ENCODE peak calls at places on chromosomes 13 and 19, in ten cellular contexts. One of them, this sample, is unnamed.

GRCh38 chr19:49339364-49340068 is 4.3 kb downstream of the CD37 start:
- DNase-seq in A549: no peak
- DNase-seq in Peyer's patch: peak; percentile 46
- DNase-seq in psoas muscle: peak; percentile 83
- DNase-seq in heart right ventricle: peak; percentile 91
- DNase-seq in HCT116: no peak
- DNase-seq in tibial nerve: peak; percentile 73
- DNase-seq in colonic mucosa: peak; percentile 86
- DNase-seq in IMR-90: peak; percentile 50
- DNase-seq in fibroblast of lung: peak; percentile 91
- DNase-seq in this sample: peak; percentile 90

GRCh38 chr13:21225841-21226581 is 49.6 kb downstream of the MRPL57 start:
- DNase-seq in A549: no peak
- DNase-seq in Peyer's patch: no peak
- DNase-seq in psoas muscle: no peak
- DNase-seq in heart right ventricle: no peak
- DNase-seq in HCT116: no peak
- DNase-seq in tibial nerve: no peak
- DNase-seq in colonic mucosa: no peak
- DNase-seq in IMR-90: no peak
- DNase-seq in fibroblast of lung: no peak
- DNase-seq in this sample: no peak

GRCh38 chr13:30135351-30135750 is 172.0 kb downstream of the KATNAL1 start:
- DNase-seq in A549: no peak
- DNase-seq in Peyer's patch: no peak
- DNase-seq in psoas muscle: no peak
- DNase-seq in heart right ventricle: no peak
- DNase-seq in HCT116: no peak
- DNase-seq in tibial nerve: no peak
- DNase-seq in colonic mucosa: no peak
- DNase-seq in IMR-90: no peak
- DNase-seq in fibroblast of lung: no peak
- DNase-seq in this sample: no peak

GRCh38 chr13:46295531-46296464 is 84.1 kb downstream of the LRRC63 start:
- DNase-seq in A549: no peak
- DNase-seq in Peyer's patch: peak; percentile 62
- DNase-seq in psoas muscle: peak; percentile 20
- DNase-seq in heart right ventricle: no peak
- DNase-seq in HCT116: no peak
- DNase-seq in tibial nerve: no peak
- DNase-seq in colonic mucosa: no peak
- DNase-seq in IMR-90: peak; percentile 83
- DNase-seq in fibroblast of lung: peak; percentile 96
- DNase-seq in this sample: peak; percentile 93

GRCh38 chr13:30832845-30833332 is 73.2 kb upstream of the MEDAG start:
- DNase-seq in A549: peak; percentile 42
- DNase-seq in Peyer's patch: no peak
- DNase-seq in psoas muscle: peak; percentile 51
- DNase-seq in heart right ventricle: no peak
- DNase-seq in HCT116: peak; percentile 95
- DNase-seq in tibial nerve: no peak
- DNase-seq in colonic mucosa: peak; percentile 94
- DNase-seq in IMR-90: no peak
- DNase-seq in fibroblast of lung: peak; percentile 80
- DNase-seq in this sample: no peak

GRCh38 chr13:105678072-105678471 is 857.4 kb downstream of the EFNB2 start:
- DNase-seq in A549: no peak
- DNase-seq in Peyer's patch: no peak
- DNase-seq in psoas muscle: no peak
- DNase-seq in heart right ventricle: no peak
- DNase-seq in HCT116: no peak
- DNase-seq in tibial nerve: no peak
- DNase-seq in colonic mucosa: no peak
- DNase-seq in IMR-90: no peak
- DNase-seq in fibroblast of lung: no peak
- DNase-seq in this sample: no peak

GRCh38 chr19:39430675-39431593 is 4.8 kb downstream of the RPS16 start:
- DNase-seq in A549: peak; percentile 100
- DNase-seq in Peyer's patch: peak; percentile 48
- DNase-seq in psoas muscle: no peak
- DNase-seq in heart right ventricle: peak; percentile 48
- DNase-seq in HCT116: peak; percentile 97
- DNase-seq in tibial nerve: no peak
- DNase-seq in colonic mucosa: peak; percentile 20
- DNase-seq in IMR-90: peak; percentile 100
- DNase-seq in fibroblast of lung: peak; percentile 99
- DNase-seq in this sample: peak; percentile 75

GRCh38 chr13:24511019-24511823 is 1.4 kb downstream of the PARP4 start:
- DNase-seq in A549: peak; percentile 68
- DNase-seq in Peyer's patch: peak; percentile 70
- DNase-seq in psoas muscle: no peak
- DNase-seq in heart right ventricle: no peak
- DNase-seq in HCT116: peak; percentile 65
- DNase-seq in tibial nerve: no peak
- DNase-seq in colonic mucosa: peak; percentile 66
- DNase-seq in IMR-90: peak; percentile 91
- DNase-seq in fibroblast of lung: peak; percentile 97
- DNase-seq in this sample: peak; percentile 87

GRCh38 chr19:52786078-52786463 is 520 bp downstream of the ZNF600 start:
- DNase-seq in A549: no peak
- DNase-seq in Peyer's patch: no peak
- DNase-seq in psoas muscle: peak; percentile 15
- DNase-seq in heart right ventricle: no peak
- DNase-seq in HCT116: no peak
- DNase-seq in tibial nerve: no peak
- DNase-seq in colonic mucosa: no peak
- DNase-seq in IMR-90: no peak
- DNase-seq in fibroblast of lung: no peak
- DNase-seq in this sample: no peak

GRCh38 chr19:37817180-37817911 is 38.0 kb upstream of the ZNF573 start:
- DNase-seq in A549: no peak
- DNase-seq in Peyer's patch: peak; percentile 29
- DNase-seq in psoas muscle: peak; percentile 82
- DNase-seq in heart right ventricle: peak; percentile 89
- DNase-seq in HCT116: no peak
- DNase-seq in tibial nerve: peak; percentile 40
- DNase-seq in colonic mucosa: peak; percentile 79
- DNase-seq in IMR-90: peak; percentile 3
- DNase-seq in fibroblast of lung: peak; percentile 55
- DNase-seq in this sample: no peak

GRCh38 chr13:114058051-114058867 is 74.2 kb downstream of the RASA3 start:
- DNase-seq in A549: no peak
- DNase-seq in Peyer's patch: no peak
- DNase-seq in psoas muscle: no peak
- DNase-seq in heart right ventricle: no peak
- DNase-seq in HCT116: no peak
- DNase-seq in tibial nerve: no peak
- DNase-seq in colonic mucosa: no peak
- DNase-seq in IMR-90: no peak
- DNase-seq in fibroblast of lung: no peak
- DNase-seq in this sample: no peak
- H3K4me1 ChIP-seq in A549: peaks cover 8% of the 10 kb centered on the region
- H3K4me1 ChIP-seq in Peyer's patch: peaks cover 24% of the 10 kb centered on the region
- H3K4me1 ChIP-seq in psoas muscle: peaks cover 10% of the 10 kb centered on the region
- H3K4me1 ChIP-seq in heart right ventricle: peaks cover 19% of the 10 kb centered on the region
- H3K4me1 ChIP-seq in HCT116: peaks cover 4% of the 10 kb centered on the region
- H3K4me1 ChIP-seq in tibial nerve: peaks cover 54% of the 10 kb centered on the region
- H3K4me1 ChIP-seq in colonic mucosa: peaks cover 3% of the 10 kb centered on the region
- H3K4me1 ChIP-seq in IMR-90: peaks cover 12% of the 10 kb centered on the region
- H3K4me1 ChIP-seq in fibroblast of lung: peaks cover 16% of the 10 kb centered on the region
- H3K4me1 ChIP-seq in this sample: no peaks in the 10 kb centered on the region

GRCh38 chr13:69580255-69580654 is 527.4 kb upstream of the ATXN8OS start:
- DNase-seq in A549: no peak
- DNase-seq in Peyer's patch: no peak
- DNase-seq in psoas muscle: no peak
- DNase-seq in heart right ventricle: no peak
- DNase-seq in HCT116: no peak
- DNase-seq in tibial nerve: no peak
- DNase-seq in colonic mucosa: no peak
- DNase-seq in IMR-90: no peak
- DNase-seq in fibroblast of lung: no peak
- DNase-seq in this sample: peak; percentile 80

DNA sequence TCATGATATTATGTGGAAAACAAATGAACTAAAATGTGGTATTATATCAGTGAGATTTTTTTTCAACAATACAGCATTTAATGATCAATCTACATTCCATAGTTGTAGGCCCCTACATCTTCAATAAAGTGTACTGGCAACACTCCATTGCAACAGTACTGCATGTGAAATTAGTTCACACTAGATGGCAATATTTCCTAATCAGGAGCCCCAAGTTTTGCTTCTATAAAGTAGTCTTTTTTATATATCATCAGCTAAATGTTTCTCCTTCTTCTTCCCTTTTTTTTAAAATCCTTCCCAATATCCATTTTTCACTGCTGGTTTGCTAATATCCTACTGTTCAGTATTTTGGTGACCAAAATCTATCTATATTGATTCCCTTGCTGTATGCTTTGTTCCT is 528.3 kb upstream of the ATXN8OS start:
- DNase-seq in A549: no peak
- DNase-seq in Peyer's patch: no peak
- DNase-seq in psoas muscle: no peak
- DNase-seq in heart right ventricle: no peak
- DNase-seq in HCT116: no peak
- DNase-seq in tibial nerve: no peak
- DNase-seq in colonic mucosa: no peak
- DNase-seq in IMR-90: no peak
- DNase-seq in fibroblast of lung: no peak
- DNase-seq in this sample: no peak
- TF ChIP-seq CTCF in A549: no peak
- TF ChIP-seq CTCF in Peyer's patch: no peak
- TF ChIP-seq CTCF in psoas muscle: no peak
- TF ChIP-seq CTCF in heart right ventricle: no peak
- TF ChIP-seq CTCF in HCT116: no peak
- TF ChIP-seq CTCF in tibial nerve: no peak
- TF ChIP-seq CTCF in colonic mucosa: peak; percentile 30
- TF ChIP-seq CTCF in IMR-90: no peak
- TF ChIP-seq CTCF in fibroblast of lung: no peak
- TF ChIP-seq CTCF in this sample: peak; percentile 10

GRCh38 chr19:7426986-7427385 is 61.8 kb downstream of the PEX11G start:
- DNase-seq in A549: no peak
- DNase-seq in Peyer's patch: no peak
- DNase-seq in psoas muscle: no peak
- DNase-seq in heart right ventricle: no peak
- DNase-seq in HCT116: no peak
- DNase-seq in tibial nerve: no peak
- DNase-seq in colonic mucosa: no peak
- DNase-seq in IMR-90: no peak
- DNase-seq in fibroblast of lung: no peak
- DNase-seq in this sample: no peak

GRCh38 chr19:7427944-7428343 is 60.9 kb downstream of the PEX11G start:
- DNase-seq in A549: no peak
- DNase-seq in Peyer's patch: no peak
- DNase-seq in psoas muscle: no peak
- DNase-seq in heart right ventricle: no peak
- DNase-seq in HCT116: no peak
- DNase-seq in tibial nerve: no peak
- DNase-seq in colonic mucosa: no peak
- DNase-seq in IMR-90: peak; percentile 72
- DNase-seq in fibroblast of lung: peak; percentile 73
- DNase-seq in this sample: no peak

GRCh38 chr19:7434391-7434790 is 54.4 kb downstream of the PEX11G start:
- DNase-seq in A549: no peak
- DNase-seq in Peyer's patch: no peak
- DNase-seq in psoas muscle: no peak
- DNase-seq in heart right ventricle: no peak
- DNase-seq in HCT116: no peak
- DNase-seq in tibial nerve: no peak
- DNase-seq in colonic mucosa: no peak
- DNase-seq in IMR-90: no peak
- DNase-seq in fibroblast of lung: no peak
- DNase-seq in this sample: no peak

GRCh38 chr19:7428651-7429113 is 60.2 kb downstream of the PEX11G start:
- DNase-seq in A549: no peak
- DNase-seq in Peyer's patch: no peak
- DNase-seq in psoas muscle: no peak
- DNase-seq in heart right ventricle: no peak
- DNase-seq in HCT116: no peak
- DNase-seq in tibial nerve: no peak
- DNase-seq in colonic mucosa: peak; percentile 55
- DNase-seq in IMR-90: no peak
- DNase-seq in fibroblast of lung: no peak
- DNase-seq in this sample: no peak
- H3K4me1 ChIP-seq in A549: peaks cover 15% of the 10 kb centered on the region
- H3K4me1 ChIP-seq in Peyer's patch: no peaks in the 10 kb centered on the region
- H3K4me1 ChIP-seq in psoas muscle: peaks cover 3% of the 10 kb centered on the region
- H3K4me1 ChIP-seq in heart right ventricle: no peaks in the 10 kb centered on the region
- H3K4me1 ChIP-seq in HCT116: peaks cover 34% of the 10 kb centered on the region
- H3K4me1 ChIP-seq in tibial nerve: no peaks in the 10 kb centered on the region
- H3K4me1 ChIP-seq in colonic mucosa: peaks cover 10% of the 10 kb centered on the region
- H3K4me1 ChIP-seq in IMR-90: peaks cover 2% of the 10 kb centered on the region
- H3K4me1 ChIP-seq in fibroblast of lung: no peaks in the 10 kb centered on the region
- H3K4me1 ChIP-seq in this sample: peaks cover 23% of the 10 kb centered on the region

GRCh38 chr13:41411060-41411459 is 46.3 kb upstream of the RGCC start:
- DNase-seq in A549: no peak
- DNase-seq in Peyer's patch: no peak
- DNase-seq in psoas muscle: no peak
- DNase-seq in heart right ventricle: no peak
- DNase-seq in HCT116: no peak
- DNase-seq in tibial nerve: no peak
- DNase-seq in colonic mucosa: no peak
- DNase-seq in IMR-90: no peak
- DNase-seq in fibroblast of lung: no peak
- DNase-seq in this sample: no peak

GRCh38 chr13:41409611-41410010 is 47.7 kb upstream of the RGCC start:
- DNase-seq in A549: no peak
- DNase-seq in Peyer's patch: no peak
- DNase-seq in psoas muscle: no peak
- DNase-seq in heart right ventricle: no peak
- DNase-seq in HCT116: no peak
- DNase-seq in tibial nerve: no peak
- DNase-seq in colonic mucosa: no peak
- DNase-seq in IMR-90: no peak
- DNase-seq in fibroblast of lung: peak; percentile 5
- DNase-seq in this sample: peak; percentile 62

GRCh38 chr13:41413907-41414306 is 43.4 kb upstream of the RGCC start:
- DNase-seq in A549: no peak
- DNase-seq in Peyer's patch: no peak
- DNase-seq in psoas muscle: no peak
- DNase-seq in heart right ventricle: no peak
- DNase-seq in HCT116: no peak
- DNase-seq in tibial nerve: no peak
- DNase-seq in colonic mucosa: no peak
- DNase-seq in IMR-90: no peak
- DNase-seq in fibroblast of lung: no peak
- DNase-seq in this sample: no peak

GRCh38 chr13:41408061-41408460 is 49.3 kb upstream of the RGCC start:
- DNase-seq in A549: no peak
- DNase-seq in Peyer's patch: no peak
- DNase-seq in psoas muscle: no peak
- DNase-seq in heart right ventricle: no peak
- DNase-seq in HCT116: no peak
- DNase-seq in tibial nerve: no peak
- DNase-seq in colonic mucosa: no peak
- DNase-seq in IMR-90: no peak
- DNase-seq in fibroblast of lung: peak; percentile 12
- DNase-seq in this sample: no peak

GRCh38 chr13:41411536-41411935 is 45.8 kb upstream of the RGCC start:
- DNase-seq in A549: peak; percentile 29
- DNase-seq in Peyer's patch: no peak
- DNase-seq in psoas muscle: no peak
- DNase-seq in heart right ventricle: peak; percentile 26
- DNase-seq in HCT116: peak; percentile 23
- DNase-seq in tibial nerve: no peak
- DNase-seq in colonic mucosa: no peak
- DNase-seq in IMR-90: peak; percentile 71
- DNase-seq in fibroblast of lung: peak; percentile 54
- DNase-seq in this sample: no peak
- TF ChIP-seq CTCF in A549: peak; percentile 36
- TF ChIP-seq CTCF in Peyer's patch: no peak
- TF ChIP-seq CTCF in psoas muscle: peak; percentile 9
- TF ChIP-seq CTCF in heart right ventricle: peak; percentile 39
- TF ChIP-seq CTCF in HCT116: peak; percentile 32
- TF ChIP-seq CTCF in tibial nerve: peak; percentile 37
- TF ChIP-seq CTCF in colonic mucosa: no peak
- TF ChIP-seq CTCF in IMR-90: peak; percentile 67
- TF ChIP-seq CTCF in fibroblast of lung: peak; percentile 48
- TF ChIP-seq CTCF in this sample: peak; percentile 65